ENCODE peak calls at places on chromosome 15, in four cellular contexts. X is H1, W is K562, L is HepG2. V is an unnamed sample.

GRCh38 chr15:31098953-31099740 is 2.4 kb downstream of the TRPM1 start:
- DNase-seq in X (no peak), W (no peak), L (no peak), V (peak)

GRCh38 chr15:88830016-88830415 is 26.8 kb downstream of the ACAN start:
- DNase-seq in X (no peak), W (no peak), L (no peak), V (no peak)

GRCh38 chr15:85592148-85592547 is 202.6 kb downstream of the KLHL25 start:
- DNase-seq in X (no peak), W (no peak), L (peak), V (peak)

GRCh38 chr15:36632196-36632595 is 52.8 kb downstream of the CDIN1 start:
- DNase-seq in X (no peak), W (no peak), L (no peak), V (no peak)

GRCh38 chr15:72231847-72232461 is 964 bp upstream of the PKM start:
- DNase-seq in X (no peak), W (peak), L (peak), V (peak)

GRCh38 chr15:70792171-70792573 is 28.8 kb upstream of the UACA start:
- DNase-seq in X (no peak), W (no peak), L (no peak), V (peak)

GRCh38 chr15:63736287-63736686 is 97.5 kb downstream of the HERC1 start:
- DNase-seq in X (no peak), W (no peak), L (no peak), V (no peak)

GRCh38 chr15:41897327-41897726 is 3.5 kb upstream of the SPTBN5 start:
- DNase-seq in X (no peak), W (no peak), L (no peak), V (no peak)

GRCh38 chr15:95826831-95827230 is 503.7 kb upstream of the NR2F2 start:
- DNase-seq in X (no peak), W (no peak), L (no peak), V (no peak)

GRCh38 chr15:82135645-82136044 is 89.8 kb upstream of the MEX3B start:
- DNase-seq in X (no peak), W (no peak), L (no peak), V (no peak)

GRCh38 chr15:98154863-98155262 is 194.4 kb downstream of the ARRDC4 start:
- DNase-seq in X (no peak), W (no peak), L (no peak), V (no peak)

GRCh38 chr15:37140531-37141053 is 40.2 kb upstream of the MEIS2 start:
- DNase-seq in X (no peak), W (no peak), L (no peak), V (no peak)

GRCh38 chr15:40317580-40317979 is 5.9 kb upstream of the INAFM2 start:
- DNase-seq in X (no peak), W (no peak), L (no peak), V (no peak)

GRCh38 chr15:54841906-54842305 is 354.8 kb downstream of the RSL24D1 start:
- DNase-seq in X (no peak), W (no peak), L (no peak), V (no peak)
- TF ChIP-seq JUN in X (no peak), W (no peak), L (no peak), V (no peak)

GRCh38 chr15:100255644-100256043 is 86.1 kb downstream of the ADAMTS17 start:
- DNase-seq in X (no peak), W (peak), L (no peak), V (no peak)
- H2AFZ ChIP-seq in X (no peak), W (peak), L (no peak), V (no peak)

GRCh38 chr15:50135123-50135541 is 16.1 kb upstream of the ATP8B4 start:
- DNase-seq in X (no peak), W (no peak), L (no peak), V (no peak)

GRCh38 chr15:50137893-50138292 is 18.9 kb upstream of the ATP8B4 start:
- DNase-seq in X (no peak), W (no peak), L (no peak), V (no peak)

GRCh38 chr15:50138391-50138790 is 19.4 kb upstream of the ATP8B4 start:
- DNase-seq in X (no peak), W (no peak), L (no peak), V (no peak)

GRCh38 chr15:50140097-50140496 is 21.1 kb upstream of the ATP8B4 start:
- DNase-seq in X (no peak), W (no peak), L (no peak), V (no peak)

GRCh38 chr15:50137330-50137761 is 18.3 kb upstream of the ATP8B4 start:
- DNase-seq in X (no peak), W (peak), L (no peak), V (peak)
- TF ChIP-seq JUN in X (no peak), W (no peak), L (no peak), V (peak)

GRCh38 chr15:58487041-58487723 is 55.4 kb downstream of the LIPC start:
- DNase-seq in X (no peak), W (no peak), L (no peak), V (no peak)
- H2AFZ ChIP-seq in X (no peak), W (no peak), L (no peak), V (no peak)

GRCh38 chr15:73873456-73873855 is at the start of gene TBC1D21:
- DNase-seq in X (no peak), W (no peak), L (no peak), V (no peak)

GRCh38 chr15:73869216-73869995 is 4.0 kb upstream of the TBC1D21 start:
- DNase-seq in X (no peak), W (no peak), L (no peak), V (no peak)

GRCh38 chr15:73867956-73868355 is 5.4 kb upstream of the TBC1D21 start:
- DNase-seq in X (no peak), W (no peak), L (no peak), V (no peak)

GRCh38 chr15:73872370-73872769 is 994 bp upstream of the TBC1D21 start:
- DNase-seq in X (no peak), W (no peak), L (no peak), V (no peak)

DNA sequence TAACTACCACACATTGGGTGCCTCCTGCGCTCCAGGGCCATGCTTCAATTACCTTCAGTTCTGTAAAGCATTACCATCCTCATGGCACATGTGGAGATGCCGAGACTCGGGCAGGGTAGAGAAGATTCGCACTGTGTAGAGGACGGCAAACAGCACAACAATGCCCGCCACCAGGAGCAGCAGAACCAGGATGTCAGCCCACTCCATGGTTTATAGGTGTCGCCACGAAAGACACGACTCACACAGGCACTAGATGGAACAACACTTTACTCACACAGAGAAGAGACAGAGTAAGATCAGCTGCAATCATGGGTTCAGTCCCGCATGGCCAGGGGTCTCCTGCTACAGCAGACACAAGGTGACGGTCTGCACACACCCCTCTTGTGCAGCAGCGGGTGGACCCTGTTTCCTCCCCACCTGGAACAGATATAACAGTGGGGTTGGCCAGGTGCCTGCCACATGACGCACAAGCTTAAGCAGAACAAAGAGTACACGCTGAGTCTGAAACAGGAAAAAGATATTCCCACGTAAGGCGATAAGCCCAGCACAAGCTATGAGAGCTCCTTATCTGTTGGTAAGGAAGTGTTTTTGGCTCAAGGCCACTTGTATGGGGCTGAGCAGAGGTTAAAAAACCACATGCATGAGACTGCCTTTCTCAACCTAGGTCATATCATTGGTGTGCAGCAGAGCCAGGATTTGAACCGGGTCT is 2.5 kb upstream of the TBC1D21 start:
- DNase-seq in X (no peak), W (peak), L (no peak), V (peak)
- TF ChIP-seq JUN in X (no peak), W (no peak), L (no peak), V (no peak)

V was measured in endothelial cell of umbilical vein.